ENCODE peak calls at places on chromosomes 6 and 20, in four cellular contexts. One of them, this sample, is unnamed.

GRCh38 chr6:90936286-90936685 is 349.4 kb upstream of the MAP3K7 start:
- ATAC-seq in activated naive CD4-positive, alpha-beta T cell treated with anti-CD3 and anti-CD28 coated beads, Interleukin-2, amount 50 U/mL, for 72 hours: no peak
- ATAC-seq in CD8-positive, alpha-beta T cell: no peak
- ATAC-seq in WTC11: peak
- ATAC-seq in this sample: no peak

GRCh38 chr20:38196592-38196991 is 31.5 kb upstream of the TGM2 start:
- ATAC-seq in activated naive CD4-positive, alpha-beta T cell treated with anti-CD3 and anti-CD28 coated beads, Interleukin-2, amount 50 U/mL, for 72 hours: no peak
- ATAC-seq in CD8-positive, alpha-beta T cell: no peak
- ATAC-seq in WTC11: no peak
- ATAC-seq in this sample: no peak

GRCh38 chr6:52921743-52922142 is 12.2 kb upstream of the GSTA3 start:
- ATAC-seq in activated naive CD4-positive, alpha-beta T cell treated with anti-CD3 and anti-CD28 coated beads, Interleukin-2, amount 50 U/mL, for 72 hours: no peak
- ATAC-seq in CD8-positive, alpha-beta T cell: no peak
- ATAC-seq in WTC11: no peak
- ATAC-seq in this sample: no peak

GRCh38 chr6:32169211-32169610 is 4.8 kb downstream of the EGFL8 start:
- ATAC-seq in activated naive CD4-positive, alpha-beta T cell treated with anti-CD3 and anti-CD28 coated beads, Interleukin-2, amount 50 U/mL, for 72 hours: no peak
- ATAC-seq in CD8-positive, alpha-beta T cell: no peak
- ATAC-seq in WTC11: no peak
- ATAC-seq in this sample: no peak

GRCh38 chr6:109877028-109877726 is 100.9 kb upstream of the GPR6 start:
- ATAC-seq in activated naive CD4-positive, alpha-beta T cell treated with anti-CD3 and anti-CD28 coated beads, Interleukin-2, amount 50 U/mL, for 72 hours: no peak
- ATAC-seq in CD8-positive, alpha-beta T cell: no peak
- ATAC-seq in WTC11: no peak
- ATAC-seq in this sample: no peak

GRCh38 chr20:7196481-7196880 is 429.0 kb downstream of the BMP2 start:
- ATAC-seq in activated naive CD4-positive, alpha-beta T cell treated with anti-CD3 and anti-CD28 coated beads, Interleukin-2, amount 50 U/mL, for 72 hours: no peak
- ATAC-seq in CD8-positive, alpha-beta T cell: no peak
- ATAC-seq in WTC11: no peak
- ATAC-seq in this sample: no peak

GRCh38 chr6:63245908-63246307 is 34.6 kb downstream of the FKBP1C start:
- ATAC-seq in activated naive CD4-positive, alpha-beta T cell treated with anti-CD3 and anti-CD28 coated beads, Interleukin-2, amount 50 U/mL, for 72 hours: no peak
- ATAC-seq in CD8-positive, alpha-beta T cell: no peak
- ATAC-seq in WTC11: peak
- ATAC-seq in this sample: no peak

GRCh38 chr20:20211988-20212518 is 155.9 kb upstream of the INSM1 start:
- ATAC-seq in activated naive CD4-positive, alpha-beta T cell treated with anti-CD3 and anti-CD28 coated beads, Interleukin-2, amount 50 U/mL, for 72 hours: no peak
- ATAC-seq in CD8-positive, alpha-beta T cell: no peak
- ATAC-seq in WTC11: no peak
- ATAC-seq in this sample: no peak

GRCh38 chr6:22008248-22008836 is 288.5 kb downstream of the PRL start:
- ATAC-seq in activated naive CD4-positive, alpha-beta T cell treated with anti-CD3 and anti-CD28 coated beads, Interleukin-2, amount 50 U/mL, for 72 hours: no peak
- ATAC-seq in CD8-positive, alpha-beta T cell: no peak
- ATAC-seq in WTC11: no peak
- ATAC-seq in this sample: no peak